ENCODE peak calls at places on chromosomes 5 and 9, in seven cellular contexts. B, S, F, D, E, G and T are unnamed samples.
A peak's percentile ranks its signal among the peaks of the same experiment; 100 is the strongest.

GRCh38 chr5:66415208-66415607 is 181.0 kb upstream of the MAST4 start:
- DNase-seq in F (peak; percentile 36), B (no peak), G (no peak), E (no peak), S (no peak), D (peak; percentile 4), T (peak; percentile 44)

GRCh38 chr5:168282120-168282519 is 9.3 kb upstream of the WWC1 start:
- DNase-seq in G (no peak), S (no peak), E (peak; percentile 70), F (no peak), D (peak; percentile 48), B (no peak), T (peak; percentile 75)

GRCh38 chr5:6377582-6378127 is 692 bp downstream of the MED10 start:
- DNase-seq in G (peak; percentile 44), B (no peak), E (no peak), D (peak; percentile 36), S (no peak), F (peak; percentile 18), T (peak; percentile 34)

GRCh38 chr5:150323092-150323491 is 20.4 kb upstream of the ARSI start:
- DNase-seq in F (no peak), B (no peak), D (no peak), G (no peak), E (no peak), S (no peak), T (no peak)

GRCh38 chr5:132539716-132540115 is 3.6 kb downstream of the IL5 start:
- DNase-seq in B (no peak), E (no peak), S (no peak), F (no peak), D (no peak), G (no peak), T (no peak)

GRCh38 chr9:35736201-35736633 is 3.8 kb downstream of the CREB3 start:
- DNase-seq in B (peak; percentile 58), E (peak; percentile 81), D (peak; percentile 86), F (peak; percentile 96), S (peak; percentile 87), G (peak; percentile 67), T (peak; percentile 82)

GRCh38 chr5:57317341-57317740 is 143.5 kb downstream of the GPBP1 start:
- DNase-seq in G (no peak), E (peak; percentile 19), B (no peak), F (no peak), D (no peak), S (no peak), T (no peak)

GRCh38 chr5:1494780-1495524 is 28.8 kb downstream of the LPCAT1 start:
- DNase-seq in D (no peak), E (no peak), G (no peak), F (no peak), B (no peak), S (no peak), T (no peak)

GRCh38 chr5:76710991-76711390 is 4.9 kb upstream of the F2R start:
- DNase-seq in D (no peak), B (no peak), F (peak; percentile 79), G (peak; percentile 89), E (no peak), S (no peak), T (peak; percentile 54)

GRCh38 chr9:103601287-103601686 is 492.8 kb upstream of the SMC2 start:
- DNase-seq in B (no peak), F (no peak), G (no peak), D (no peak), E (no peak), S (no peak), T (no peak)

GRCh38 chr9:27471789-27472585 is 52.1 kb upstream of the IFNK start:
- DNase-seq in B (no peak), G (peak; percentile 19), D (no peak), E (no peak), F (no peak), S (no peak), T (peak; percentile 26)

GRCh38 chr5:178232124-178232919 is at the start of gene PHYKPL:
- DNase-seq in B (peak; percentile 67), E (peak; percentile 85), G (peak; percentile 50), D (peak; percentile 80), F (peak; percentile 97), S (peak; percentile 85), T (peak; percentile 88)

GRCh38 chr9:72044095-72044494 is 16.3 kb downstream of the C9orf57 start:
- DNase-seq in E (peak; percentile 60), S (no peak), B (no peak), F (no peak), D (no peak), G (no peak), T (no peak)

GRCh38 chr5:6700074-6700685 is 13.1 kb upstream of the TENT4A start:
- DNase-seq in D (no peak), F (no peak), E (no peak), S (no peak), G (no peak), B (no peak), T (no peak)

GRCh38 chr9:89941875-89942274 is 337.1 kb downstream of the GADD45G start:
- DNase-seq in D (peak; percentile 19), E (peak; percentile 79), S (no peak), F (no peak), B (no peak), G (peak; percentile 60), T (peak; percentile 62)

GRCh38 chr9:127404631-127405030 is 7.7 kb downstream of the SLC2A8 start:
- DNase-seq in E (no peak), F (no peak), B (no peak), D (no peak), G (no peak), S (no peak), T (no peak)

GRCh38 chr5:172714491-172715420 is 56.2 kb downstream of the DUSP1 start:
- DNase-seq in S (peak; percentile 89), E (peak; percentile 84), D (peak; percentile 99), G (peak; percentile 45), B (peak; percentile 51), F (peak; percentile 95), T (peak; percentile 78)

GRCh38 chr9:124858330-124859046 is 3.3 kb downstream of the RPL35 start:
- DNase-seq in D (no peak), F (peak; percentile 69), E (no peak), G (no peak), S (no peak), B (no peak), T (no peak)

GRCh38 chr9:73474625-73475024 is 323.0 kb downstream of the ANXA1 start:
- DNase-seq in S (no peak), B (no peak), D (no peak), E (no peak), G (no peak), F (no peak), T (no peak)

GRCh38 chr5:178398856-178399722 is 166.5 kb upstream of the PHYKPL start:
- DNase-seq in E (peak; percentile 32), F (peak; percentile 66), B (no peak), S (no peak), D (no peak), G (no peak), T (no peak)

GRCh38 chr5:80481019-80481893 is 6.6 kb upstream of the FAM151B start:
- DNase-seq in G (peak; percentile 50), D (peak; percentile 63), B (no peak), E (peak; percentile 44), F (peak; percentile 51), S (peak; percentile 79), T (peak; percentile 78)

GRCh38 chr5:7742241-7742656 is 108.7 kb downstream of the CFAP90 start:
- DNase-seq in E (peak; percentile 64), G (peak; percentile 69), F (no peak), S (no peak), D (peak; percentile 19), B (no peak), T (peak; percentile 33)

GRCh38 chr5:172929371-172929838 is 29.8 kb upstream of the RPL26L1 start:
- DNase-seq in D (no peak), B (no peak), F (peak; percentile 76), G (no peak), E (no peak), S (no peak), T (peak; percentile 98)

GRCh38 chr5:44774279-44774880 is 34.4 kb upstream of the MRPS30 start:
- DNase-seq in B (peak; percentile 33), D (peak; percentile 49), S (peak; percentile 78), E (peak; percentile 65), G (peak; percentile 27), F (peak; percentile 64), T (peak; percentile 76)

GRCh38 chr5:80181618-80182211 is 74.1 kb downstream of the SERINC5 start:
- DNase-seq in D (peak; percentile 64), S (no peak), F (no peak), B (no peak), G (peak; percentile 75), E (peak; percentile 73), T (no peak)

GRCh38 chr5:109759304-109759703 is 69.6 kb downstream of the MAN2A1 start:
- DNase-seq in E (no peak), S (no peak), B (no peak), F (no peak), G (peak; percentile 15), D (no peak), T (peak; percentile 46)

GRCh38 chr5:158908690-158909325 is 190.9 kb downstream of the EBF1 start:
- DNase-seq in F (no peak), S (no peak), E (no peak), D (no peak), G (no peak), B (no peak), T (no peak)

GRCh38 chr5:121251954-121252353 is 599.7 kb upstream of the FTMT start:
- DNase-seq in D (peak; percentile 74), B (no peak), E (no peak), G (peak; percentile 74), S (no peak), F (no peak), T (peak; percentile 61)

GRCh38 chr5:121246971-121247370 is 604.7 kb upstream of the FTMT start:
- DNase-seq in D (no peak), S (no peak), G (no peak), E (peak; percentile 6), B (no peak), F (no peak), T (no peak)
- H3K4me2 ChIP-seq in D (no peak overlapping the region), S (no peak overlapping the region), G (no peak overlapping the region), E (no peak overlapping the region), B (no peak overlapping the region), F (no peak overlapping the region), T (no peak overlapping the region)

GRCh38 chr5:170475269-170476000 is 28.4 kb upstream of the KCNIP1 start:
- DNase-seq in G (no peak), D (no peak), E (no peak), B (peak; percentile 14), S (no peak), F (no peak), T (no peak)
- H3K4me2 ChIP-seq in G (no peak overlapping the region), D (no peak overlapping the region), E (no peak overlapping the region), B (no peak overlapping the region), S (peak overlapping the region; percentile 55), F (no peak overlapping the region), T (no peak overlapping the region)

GRCh38 chr9:2291980-2292704 is 277.0 kb downstream of the SMARCA2 start:
- DNase-seq in G (peak; percentile 78), E (peak; percentile 35), D (no peak), F (peak; percentile 60), B (no peak), S (no peak), T (peak; percentile 54)
- H3K4me2 ChIP-seq in G (no peak overlapping the region), E (no peak overlapping the region), D (no peak overlapping the region), F (no peak overlapping the region), B (no peak overlapping the region), S (no peak overlapping the region), T (no peak overlapping the region)

DNA sequence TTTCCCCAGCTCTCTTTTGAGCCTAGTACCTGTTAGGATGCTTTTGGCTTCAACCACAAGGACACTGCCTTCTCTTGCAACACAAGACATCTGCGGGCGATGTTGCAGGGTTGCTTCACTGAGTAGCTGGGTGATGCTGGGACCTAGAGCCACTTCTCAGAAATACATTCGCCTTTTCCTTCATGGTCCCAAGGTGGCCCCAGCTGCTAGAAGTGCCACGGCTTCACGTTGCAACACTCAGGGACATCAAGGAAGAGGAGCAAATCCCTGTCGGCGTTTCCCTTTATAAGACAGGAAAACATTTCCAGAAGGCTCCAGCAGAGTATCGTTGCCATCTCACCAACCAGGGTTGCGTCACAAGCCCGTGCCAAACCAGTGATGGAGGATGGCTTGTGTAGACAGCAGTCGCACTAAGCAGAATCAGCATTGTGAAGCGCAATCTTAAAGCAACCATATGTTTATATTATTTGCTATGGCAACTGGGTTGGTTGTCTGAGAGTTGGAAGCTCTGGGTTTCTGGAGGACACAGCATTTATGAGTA is 62.7 kb downstream of the ANKRD33B start:
- DNase-seq in B (no peak), F (no peak), S (no peak), E (no peak), D (no peak), G (no peak), T (no peak)
- H3K4me2 ChIP-seq in B (no peak overlapping the region), F (peak overlapping the region; percentile 95), S (peak overlapping the region; percentile 78), E (peak overlapping the region; percentile 78), D (peak overlapping the region; percentile 70), G (no peak overlapping the region), T (no peak overlapping the region)